ENCODE peak calls at places on chromosome 1, in ten cellular contexts. C, P, R, I, F, A, E, W, J and O are unnamed samples.

GRCh38 chr1:174008261-174008660 is 13.9 kb downstream of the RC3H1 start:
- DNase-seq in C (no peak), P (no peak), R (no peak), I (no peak), F (no peak), A (no peak), E (no peak), W (no peak), J (no peak), O (no peak)

GRCh38 chr1:53130878-53131589 is 11.4 kb downstream of the SLC1A7 start:
- DNase-seq in C (no peak), P (no peak), R (no peak), I (no peak), F (no peak), A (no peak), E (no peak), W (no peak), J (no peak), O (no peak)

GRCh38 chr1:184622136-184622823 is 132.4 kb downstream of the EDEM3 start:
- DNase-seq in C (peak), P (peak), R (peak), I (peak), F (peak), A (peak), E (no peak), W (peak), J (peak), O (peak)

GRCh38 chr1:192448026-192448578 is 127.5 kb upstream of the RGS1 start:
- DNase-seq in C (no peak), P (peak), R (no peak), I (no peak), F (no peak), A (no peak), E (no peak), W (no peak), J (no peak), O (no peak)

GRCh38 chr1:11354893-11355593 is 82.0 kb downstream of the UBIAD1 start:
- DNase-seq in C (no peak), P (no peak), R (no peak), I (no peak), F (no peak), A (no peak), E (no peak), W (no peak), J (no peak), O (no peak)

GRCh38 chr1:244349103-244349531 is 102.6 kb downstream of the ADSS2 start:
- DNase-seq in C (peak), P (peak), R (peak), I (peak), F (peak), A (no peak), E (peak), W (peak), J (no peak), O (no peak)

GRCh38 chr1:6724517-6725141 is 23.0 kb upstream of the DNAJC11 start:
- DNase-seq in C (peak), P (peak), R (peak), I (no peak), F (peak), A (no peak), E (no peak), W (peak), J (no peak), O (no peak)

GRCh38 chr1:196997428-196997827 is 20.1 kb downstream of the CFHR5 start:
- DNase-seq in C (peak), P (peak), R (no peak), I (peak), F (no peak), A (no peak), E (no peak), W (peak), J (no peak), O (no peak)

GRCh38 chr1:235902638-235903542 is 36.2 kb upstream of the LYST start:
- DNase-seq in C (peak), P (peak), R (peak), I (no peak), F (peak), A (peak), E (peak), W (peak), J (no peak), O (peak)

GRCh38 chr1:108590436-108590835 is 30.5 kb downstream of the EEIG2 start:
- DNase-seq in C (peak), P (peak), R (no peak), I (no peak), F (no peak), A (no peak), E (no peak), W (peak), J (no peak), O (no peak)

GRCh38 chr1:70311369-70311768 is 43.2 kb downstream of the ANKRD13C start:
- DNase-seq in C (no peak), P (no peak), R (no peak), I (no peak), F (no peak), A (no peak), E (no peak), W (no peak), J (no peak), O (no peak)

GRCh38 chr1:60699304-60699703 is 383.1 kb upstream of the NFIA start:
- DNase-seq in C (no peak), P (no peak), R (no peak), I (no peak), F (no peak), A (no peak), E (no peak), W (peak), J (no peak), O (no peak)

GRCh38 chr1:37036667-37037053 is 2.3 kb upstream of the GRIK3 start:
- DNase-seq in C (peak), P (no peak), R (no peak), I (no peak), F (no peak), A (no peak), E (no peak), W (no peak), J (no peak), O (no peak)

GRCh38 chr1:182259229-182259872 is 132.2 kb downstream of the GLUL start:
- DNase-seq in C (peak), P (peak), R (no peak), I (no peak), F (peak), A (peak), E (peak), W (peak), J (no peak), O (peak)

GRCh38 chr1:178127482-178127881 is 33.6 kb downstream of the RASAL2 start:
- DNase-seq in C (peak), P (no peak), R (no peak), I (no peak), F (no peak), A (no peak), E (no peak), W (no peak), J (no peak), O (no peak)

GRCh38 chr1:208219098-208219658 is 25.0 kb downstream of the PLXNA2 start:
- DNase-seq in C (peak), P (no peak), R (no peak), I (no peak), F (no peak), A (peak), E (no peak), W (no peak), J (no peak), O (no peak)

GRCh38 chr1:41612953-41613352 is 128.5 kb upstream of the EDN2 start:
- DNase-seq in C (peak), P (no peak), R (no peak), I (no peak), F (no peak), A (no peak), E (no peak), W (no peak), J (no peak), O (no peak)